ENCODE peak calls at places on chromosomes 2 and 18, in seven cellular contexts. Y, N, R, T, U, A and V are unnamed samples.

GRCh38 chr2:105800036-105800755 is 55.5 kb downstream of the NCK2 start:
- DNase-seq in Y (no peak), N (peak; percentile 58), A (no peak), R (no peak), U (no peak), T (no peak), V (no peak)

GRCh38 chr2:128444044-128444771 is 125.5 kb upstream of the HS6ST1 start:
- DNase-seq in R (no peak), Y (no peak), A (no peak), U (no peak), T (no peak), N (no peak), V (no peak)

GRCh38 chr2:163794635-163795034 is 58.8 kb upstream of the FIGN start:
- DNase-seq in Y (no peak), N (no peak), R (no peak), U (no peak), A (no peak), T (no peak), V (peak; percentile 43)

GRCh38 chr2:196369967-196370366 is 198.6 kb upstream of the STK17B start:
- DNase-seq in U (no peak), Y (no peak), N (no peak), T (no peak), A (no peak), R (no peak), V (no peak)

GRCh38 chr2:173226899-173227692 is 127.6 kb upstream of the CDCA7 start:
- DNase-seq in T (no peak), N (no peak), U (no peak), R (no peak), A (no peak), Y (no peak), V (no peak)

GRCh38 chr18:55402731-55403405 is 185.1 kb downstream of the TCF4 start:
- DNase-seq in A (no peak), N (peak; percentile 97), Y (no peak), U (no peak), T (no peak), R (no peak), V (no peak)

GRCh38 chr2:174631009-174631981 is 33.7 kb upstream of the WIPF1 start:
- DNase-seq in U (no peak), A (no peak), T (no peak), N (no peak), R (no peak), Y (no peak), V (no peak)

GRCh38 chr18:29012874-29013273 is 835.9 kb upstream of the CDH2 start:
- DNase-seq in N (no peak), T (no peak), Y (no peak), R (no peak), U (no peak), A (no peak), V (no peak)

GRCh38 chr2:121241466-121241865 is 43.5 kb downstream of the TFCP2L1 start:
- DNase-seq in Y (no peak), A (no peak), N (no peak), U (no peak), T (no peak), R (no peak), V (no peak)

GRCh38 chr2:101205521-101205998 is 47.1 kb upstream of the CNOT11 start:
- DNase-seq in N (peak; percentile 76), T (peak; percentile 65), R (no peak), U (peak; percentile 91), Y (peak; percentile 50), A (peak; percentile 59), V (peak; percentile 43)

GRCh38 chr2:195304310-195304709 is 352.7 kb upstream of the SLC39A10 start:
- DNase-seq in N (peak; percentile 6), A (no peak), R (no peak), Y (no peak), T (no peak), U (peak; percentile 19), V (no peak)

GRCh38 chr2:96930351-96931015 is 55.9 kb downstream of the FAM178B start:
- DNase-seq in Y (no peak), R (no peak), T (no peak), N (no peak), U (no peak), A (no peak), V (no peak)

GRCh38 chr18:48337053-48337452 is 72.1 kb downstream of the ZBTB7C start:
- DNase-seq in T (no peak), U (no peak), N (no peak), R (no peak), A (no peak), Y (no peak), V (no peak)

GRCh38 chr2:237909075-237909695 is 49.8 kb downstream of the RAMP1 start:
- DNase-seq in R (no peak), Y (no peak), N (no peak), U (no peak), A (no peak), T (no peak), V (no peak)

GRCh38 chr2:33145459-33145858 is 198.7 kb downstream of the LTBP1 start:
- DNase-seq in N (no peak), T (no peak), A (no peak), Y (no peak), R (no peak), U (no peak), V (no peak)

GRCh38 chr18:10685484-10685883 is 159.7 kb downstream of the NAPG start:
- DNase-seq in T (no peak), Y (no peak), U (no peak), R (peak; percentile 16), A (no peak), N (no peak), V (no peak)

GRCh38 chr18:6488956-6489355 is 74.2 kb upstream of the L3MBTL4 start:
- DNase-seq in R (no peak), A (no peak), N (no peak), T (no peak), U (no peak), Y (no peak), V (no peak)

GRCh38 chr2:151354807-151355206 is 2.6 kb upstream of the TNFAIP6 start:
- DNase-seq in R (no peak), A (no peak), N (no peak), Y (no peak), T (no peak), U (no peak), V (peak; percentile 13)

GRCh38 chr2:105754011-105754410 is 9.3 kb downstream of the NCK2 start:
- DNase-seq in Y (no peak), R (no peak), A (no peak), U (no peak), T (no peak), N (no peak), V (no peak)

GRCh38 chr2:205814039-205814364 is 131.7 kb downstream of the NRP2 start:
- DNase-seq in U (no peak), N (peak; percentile 40), A (no peak), T (no peak), R (no peak), Y (no peak), V (no peak)

GRCh38 chr2:40034198-40034597 is 255.1 kb upstream of the THUMPD2 start:
- DNase-seq in R (no peak), Y (no peak), U (no peak), N (peak; percentile 12), A (no peak), T (no peak), V (no peak)

DNA sequence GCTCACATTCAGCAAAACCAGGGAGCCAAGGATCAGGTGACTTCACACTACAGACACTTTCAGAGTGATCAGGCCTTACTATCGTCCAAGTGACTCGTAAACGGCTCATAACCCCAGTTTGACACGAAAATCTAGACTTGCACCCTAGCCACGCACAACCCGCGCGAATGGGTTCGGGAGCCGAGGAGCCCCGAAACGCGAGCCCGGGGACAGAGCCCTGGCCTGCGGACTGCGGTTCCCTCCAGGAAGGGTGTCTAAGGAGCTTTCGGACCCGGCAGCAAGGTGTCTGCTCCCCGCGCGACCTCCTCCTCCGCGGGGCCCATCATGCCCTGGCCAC is 759 bp downstream of the ATL2 start:
- DNase-seq in T (peak; percentile 45), Y (peak; percentile 63), R (no peak), N (no peak), U (peak; percentile 53), A (peak; percentile 94), V (no peak)
- TF ChIP-seq POLR2A in T (no peak), Y (peak; percentile 30), R (no peak), N (no peak), U (no peak), A (no peak), V (no peak)

GRCh38 chr18:3250237-3251107 is 2.9 kb downstream of the MYL12A start:
- DNase-seq in A (no peak), U (no peak), N (peak; percentile 75), R (no peak), Y (no peak), T (no peak), V (no peak)
- TF ChIP-seq POLR2A in A (no peak), U (no peak), N (peak; percentile 74), R (peak; percentile 41), Y (no peak), T (no peak), V (no peak)

DNA sequence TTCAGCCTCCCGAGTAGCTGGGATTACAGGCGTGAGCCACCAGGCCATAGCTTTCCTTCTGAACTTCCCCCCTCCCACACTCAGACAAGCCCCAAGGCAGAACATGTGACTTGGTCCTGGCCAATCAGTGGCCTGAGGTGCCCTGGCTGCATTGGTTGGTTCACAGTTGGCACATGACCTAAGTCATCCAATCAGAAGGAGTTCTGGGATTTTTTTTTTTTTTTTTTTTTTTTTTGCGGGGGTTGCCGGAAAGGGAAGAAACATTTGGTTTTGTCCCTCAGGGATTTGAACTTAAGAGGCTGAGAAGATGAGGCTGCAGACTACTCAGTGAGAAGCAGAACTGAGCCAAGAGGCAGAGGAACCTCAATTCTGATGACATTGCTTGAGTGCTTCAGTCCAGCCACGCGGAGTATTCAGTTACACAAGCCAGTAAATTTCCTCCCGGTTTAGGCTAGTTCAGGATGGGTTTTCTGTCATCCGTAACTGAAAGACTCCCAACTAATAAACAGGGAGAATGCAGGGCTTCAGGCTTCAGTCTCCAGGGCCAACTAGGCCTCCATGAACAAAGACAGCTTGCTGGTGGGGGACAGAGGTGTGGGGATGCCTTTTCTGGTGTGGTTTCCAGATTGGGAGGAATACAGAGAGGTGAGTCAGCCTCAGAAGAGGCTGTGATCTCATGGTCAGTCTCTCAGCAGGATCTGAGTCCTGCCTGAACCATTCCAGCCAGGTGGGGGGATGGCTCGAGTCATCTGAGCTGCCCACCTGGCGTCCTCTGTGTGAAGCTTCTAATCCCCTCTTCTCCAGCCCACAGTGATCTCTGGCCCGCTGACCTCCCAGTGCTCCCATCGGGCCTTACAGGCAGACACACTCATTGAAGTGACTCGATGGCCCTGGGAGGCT is 9.2 kb downstream of the PTMA start:
- DNase-seq in Y (no peak), U (peak; percentile 64), R (no peak), A (peak; percentile 58), T (no peak), N (no peak), V (no peak)
- TF ChIP-seq POLR2A in Y (no peak), U (no peak), R (no peak), A (no peak), T (no peak), N (no peak), V (no peak)

GRCh38 chr2:127074358-127074757 is 32.6 kb downstream of the BIN1 start:
- DNase-seq in T (no peak), U (no peak), N (no peak), A (no peak), Y (no peak), R (no peak), V (no peak)
- TF ChIP-seq POLR2A in T (no peak), U (no peak), N (no peak), A (no peak), Y (no peak), R (no peak), V (no peak)